ENCODE peak calls at places on chromosomes 12 and 14, in eight cellular contexts. Z is SK-N-SH; A is body of pancreas; Q is lower lobe of right lung; B is AG04450; L is OCI-LY7; M is fibroblast of lung; Y is CD8-positive, alpha-beta T cell. T is an unnamed sample.

GRCh38 chr14:95330591-95331370 is 11.1 kb upstream of the CLMN start:
- DNase-seq in Y (no peak), L (no peak), Q (no peak), Z (no peak), A (no peak), M (no peak), B (no peak), T (no peak)

GRCh38 chr12:31966558-31967205 is 7.5 kb downstream of the RESF1 start:
- DNase-seq in L (no peak), A (no peak), Z (no peak), M (no peak), B (no peak), Q (no peak), Y (no peak), T (no peak)

GRCh38 chr12:63068857-63069442 is 82.1 kb downstream of the AVPR1A start:
- DNase-seq in Q (no peak), L (peak; percentile 30), M (peak; percentile 76), B (peak; percentile 34), Y (no peak), A (peak; percentile 37), Z (peak; percentile 0), T (no peak)

GRCh38 chr14:34592623-34593022 is 37.3 kb downstream of the SNX6 start:
- DNase-seq in Q (no peak), Y (no peak), B (no peak), Z (no peak), L (no peak), M (no peak), A (no peak), T (no peak)

GRCh38 chr14:44941591-44941990 is 20.2 kb downstream of the KLHL28 start:
- DNase-seq in M (no peak), A (no peak), L (no peak), Y (no peak), Q (no peak), Z (no peak), B (no peak), T (no peak)

GRCh38 chr14:44778562-44778961 is 183.2 kb downstream of the KLHL28 start:
- DNase-seq in Z (no peak), L (no peak), M (peak; percentile 54), A (no peak), Y (no peak), B (peak; percentile 70), Q (no peak), T (no peak)

GRCh38 chr14:55323910-55324309 is 52.7 kb downstream of the FBXO34 start:
- DNase-seq in Z (no peak), A (no peak), L (no peak), Y (no peak), M (no peak), Q (no peak), B (no peak), T (no peak)

GRCh38 chr14:104891121-104891551 is 26.1 kb downstream of the CEP170B start:
- DNase-seq in L (no peak), A (peak; percentile 1), Y (no peak), Q (no peak), M (no peak), Z (no peak), B (no peak), T (no peak)

GRCh38 chr12:16112626-16113560 is 164.6 kb downstream of the SLC15A5 start:
- DNase-seq in Z (no peak), M (no peak), L (peak; percentile 77), Y (no peak), B (no peak), Q (no peak), A (no peak), T (no peak)

GRCh38 chr12:120989687-120990086 is 11.3 kb downstream of the HNF1A start:
- DNase-seq in L (no peak), M (no peak), Y (no peak), B (no peak), Z (no peak), A (no peak), Q (no peak), T (no peak)

GRCh38 chr12:104494137-104494815 is 37.5 kb downstream of the CHST11 start:
- DNase-seq in Y (no peak), A (peak; percentile 39), Q (peak; percentile 51), L (no peak), Z (no peak), M (no peak), B (no peak), T (no peak)

GRCh38 chr12:50222275-50222783 is 55.2 kb upstream of the CERS5 start:
- DNase-seq in Q (no peak), L (peak; percentile 50), A (peak; percentile 36), Y (no peak), B (peak; percentile 89), Z (peak; percentile 73), M (peak; percentile 95), T (no peak)

GRCh38 chr12:50397122-50397650 is 777 bp upstream of the FAM186A start:
- DNase-seq in M (peak; percentile 16), A (no peak), L (no peak), B (no peak), Y (no peak), Z (no peak), Q (no peak), T (no peak)

GRCh38 chr12:124767075-124767821 is 96.4 kb downstream of the SCARB1 start:
- DNase-seq in M (peak; percentile 58), L (peak; percentile 64), Z (peak; percentile 95), B (no peak), Q (peak; percentile 86), Y (peak; percentile 78), A (peak; percentile 74), T (peak; percentile 13)

GRCh38 chr12:122148657-122149056 is 25.4 kb downstream of the IL31 start:
- DNase-seq in Q (no peak), A (no peak), B (peak; percentile 49), Y (no peak), L (no peak), Z (no peak), M (peak; percentile 72), T (no peak)

GRCh38 chr14:75334191-75335051 is 55.8 kb downstream of the FOS start:
- DNase-seq in B (no peak), A (peak; percentile 76), Z (no peak), L (no peak), Q (peak; percentile 75), Y (peak; percentile 39), M (peak; percentile 50), T (no peak)

GRCh38 chr12:88993655-88994054 is 358.6 kb downstream of the DUSP6 start:
- DNase-seq in B (peak; percentile 44), M (peak; percentile 88), Y (no peak), Z (peak; percentile 19), L (peak; percentile 12), Q (no peak), A (no peak), T (no peak)

GRCh38 chr14:67331368-67332125 is 28.1 kb downstream of the ATP6V1D start:
- DNase-seq in A (no peak), Z (no peak), Y (no peak), Q (no peak), L (no peak), M (no peak), B (no peak), T (no peak)

GRCh38 chr12:74963867-74964331 is 245.7 kb downstream of the KCNC2 start:
- DNase-seq in A (no peak), Z (no peak), Q (no peak), L (no peak), B (no peak), M (no peak), Y (no peak), T (no peak)

GRCh38 chr12:126093911-126094310 is 1028.7 kb downstream of the AACS start:
- DNase-seq in B (no peak), Q (no peak), Y (no peak), A (peak; percentile 6), M (no peak), Z (peak; percentile 40), L (peak; percentile 30), T (no peak)

GRCh38 chr12:57190821-57191220 is 25.8 kb upstream of the NXPH4 start:
- DNase-seq in B (no peak), L (no peak), Y (no peak), Z (no peak), Q (no peak), M (no peak), A (no peak), T (no peak)

GRCh38 chr14:63051301-63051700 is 6.0 kb upstream of the KCNH5 start:
- DNase-seq in Q (no peak), Y (no peak), B (no peak), A (no peak), Z (no peak), M (no peak), L (no peak), T (no peak)

GRCh38 chr14:23884541-23884904 is 69.0 kb upstream of the DHRS4 start:
- DNase-seq in Y (no peak), Z (no peak), B (no peak), M (no peak), A (no peak), Q (no peak), L (no peak), T (no peak)
- H3K27ac ChIP-seq in Y (no peak overlapping the region), Z (no peak overlapping the region), B (no peak overlapping the region), M (no peak overlapping the region), A (peak overlapping the region; percentile 75), Q (no peak overlapping the region), L (no peak overlapping the region), T (no peak overlapping the region)

DNA sequence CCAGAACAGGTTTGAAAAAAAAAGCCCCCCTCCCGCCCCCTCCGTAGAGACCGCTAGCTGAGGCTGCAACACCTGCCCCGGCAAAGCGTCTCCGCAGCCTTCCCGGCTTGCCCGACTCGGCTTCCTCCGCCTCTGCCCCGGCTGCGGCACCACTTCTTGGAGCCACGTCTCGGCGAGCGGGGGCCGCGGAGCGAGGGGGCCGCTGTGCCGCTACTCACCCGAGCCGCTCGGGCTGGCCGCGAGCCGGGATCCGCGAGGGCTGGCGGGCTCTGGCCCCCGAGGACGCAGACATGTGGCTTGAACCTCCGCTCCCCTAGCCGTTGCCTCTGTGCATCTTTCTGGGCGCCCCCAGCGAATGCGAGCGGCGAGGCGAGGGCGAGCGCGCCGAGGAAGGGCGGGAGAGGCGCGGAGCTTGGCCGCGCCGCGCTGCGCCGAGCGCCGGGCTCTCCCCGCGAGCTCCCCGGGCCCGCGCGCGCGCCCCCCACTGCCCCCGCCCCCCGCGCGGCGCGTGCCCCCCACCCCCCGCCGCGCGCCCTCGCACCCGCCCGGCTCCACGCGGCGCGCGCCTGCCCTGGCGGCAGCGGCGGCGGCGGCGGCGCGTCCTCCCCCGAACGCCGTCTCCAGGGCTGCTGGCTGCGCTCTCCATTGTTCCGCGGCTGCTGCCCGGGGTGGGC is 249.5 kb downstream of the APAF1 start:
- DNase-seq in Z (peak; percentile 75), B (no peak), Q (no peak), M (no peak), Y (no peak), L (no peak), A (no peak), T (no peak)
- H3K4me3 ChIP-seq in Z (no peak overlapping the region), B (no peak overlapping the region), Q (peak overlapping the region; percentile 19), M (no peak overlapping the region), Y (no peak overlapping the region), L (no peak overlapping the region), A (no peak overlapping the region), T (peak overlapping the region; percentile 41)

DNA sequence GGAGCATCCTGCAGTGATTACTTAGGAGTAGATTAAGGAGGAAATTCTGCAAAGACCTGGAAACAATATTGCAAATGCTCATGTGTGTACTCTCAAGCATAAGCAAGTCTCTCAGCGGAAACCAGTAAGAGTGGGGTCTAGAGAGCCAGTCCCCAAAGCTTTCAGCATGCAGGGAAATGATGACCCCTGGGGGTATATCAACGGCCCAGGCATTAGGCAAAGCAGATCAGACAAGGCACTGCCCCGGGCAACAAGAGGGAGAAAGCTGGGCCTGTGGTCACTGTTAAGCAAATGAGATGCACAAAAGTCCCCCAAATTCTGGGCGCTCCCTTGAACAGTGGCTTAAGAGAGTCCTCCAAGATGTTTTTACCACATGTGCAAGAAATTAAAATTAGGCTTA is 457.0 kb upstream of the TBX3 start:
- DNase-seq in L (no peak), B (no peak), A (no peak), M (no peak), Y (no peak), Q (no peak), Z (no peak), T (no peak)
- TF ChIP-seq CTCF in L (no peak), B (no peak), A (no peak), M (no peak), Y (no peak), Q (no peak), Z (no peak), T (no peak)

GRCh38 chr14:20801726-20802125 is 918 bp downstream of the RNASE1 start:
- DNase-seq in Z (no peak), L (no peak), A (peak; percentile 77), B (no peak), Q (peak; percentile 60), Y (no peak), M (no peak), T (no peak)
- H3K27ac ChIP-seq in Z (no peak overlapping the region), L (no peak overlapping the region), A (peak overlapping the region; percentile 72), B (no peak overlapping the region), Q (peak overlapping the region; percentile 86), Y (no peak overlapping the region), M (no peak overlapping the region), T (peak overlapping the region; percentile 75)